ENCODE peak calls at places on chromosomes 5 and 9, in four cellular contexts. K is HS-27A, A is neural crest cell, O is Calu3. T is an unnamed sample.

GRCh38 chr9:82410306-82410705 is 421.7 kb downstream of the SPATA31D1 start:
- DNase-seq in K (no peak), A (no peak), O (peak; percentile 1), T (no peak)

GRCh38 chr9:15182003-15182695 is 124.9 kb downstream of the TTC39B start:
- DNase-seq in K (no peak), A (no peak), O (no peak), T (no peak)

GRCh38 chr9:72473474-72474241 is 47.8 kb upstream of the TMC1 start:
- DNase-seq in K (no peak), A (no peak), O (no peak), T (no peak)

GRCh38 chr5:77882670-77883257 is 106.6 kb upstream of the TBCA start:
- DNase-seq in K (no peak), A (no peak), O (no peak), T (no peak)

GRCh38 chr9:133762488-133763271 is 24.5 kb upstream of the SARDH start:
- DNase-seq in K (no peak), A (no peak), O (no peak), T (no peak)

GRCh38 chr5:55159763-55160492 is at the start of gene GPX8:
- DNase-seq in K (peak; percentile 56), A (peak; percentile 41), O (peak; percentile 41), T (peak; percentile 35)

GRCh38 chr5:18314192-18314778 is 680.0 kb downstream of the TAF11L14 start:
- DNase-seq in K (no peak), A (peak; percentile 12), O (peak; percentile 1), T (no peak)

GRCh38 chr5:150245111-150245789 is 44.3 kb downstream of the CAMK2A start:
- DNase-seq in K (no peak), A (peak; percentile 32), O (no peak), T (no peak)

GRCh38 chr9:116345817-116346216 is 192.2 kb downstream of the PAPPA start:
- DNase-seq in K (no peak), A (no peak), O (no peak), T (no peak)

GRCh38 chr5:89064054-89064453 is 181.1 kb upstream of the MEF2C start:
- DNase-seq in K (no peak), A (no peak), O (no peak), T (no peak)

GRCh38 chr5:176647870-176648466 is 684 bp downstream of the TSPAN17 start:
- DNase-seq in K (no peak), A (no peak), O (peak; percentile 80), T (peak; percentile 38)

GRCh38 chr9:19995619-19996018 is 206.8 kb upstream of the SLC24A2 start:
- DNase-seq in K (no peak), A (no peak), O (no peak), T (no peak)

GRCh38 chr5:138441221-138441620 is 2.4 kb downstream of the REEP2 start:
- DNase-seq in K (no peak), A (no peak), O (no peak), T (no peak)

GRCh38 chr5:159987031-159987674 is 21.8 kb upstream of the TTC1 start:
- DNase-seq in K (no peak), A (peak; percentile 61), O (peak; percentile 95), T (no peak)

GRCh38 chr5:96885518-96886338 is 9.4 kb downstream of the ERAP2 start:
- DNase-seq in K (no peak), A (no peak), O (no peak), T (no peak)

GRCh38 chr5:134649163-134649916 is 755 bp downstream of the SEC24A start:
- DNase-seq in K (no peak), A (no peak), O (no peak), T (no peak)

GRCh38 chr5:112604741-112605390 is 132.8 kb upstream of the APC start:
- DNase-seq in K (no peak), A (no peak), O (peak; percentile 42), T (no peak)

GRCh38 chr9:85339337-85339736 is 402.4 kb downstream of the AGTPBP1 start:
- DNase-seq in K (no peak), A (no peak), O (no peak), T (no peak)

GRCh38 chr9:6829027-6829426 is 71.3 kb downstream of the KDM4C start:
- DNase-seq in K (no peak), A (no peak), O (peak; percentile 2), T (no peak)

GRCh38 chr9:131046581-131047202 is 37.7 kb downstream of the LAMC3 start:
- DNase-seq in K (no peak), A (peak; percentile 78), O (peak; percentile 70), T (peak; percentile 32)

GRCh38 chr9:100555471-100555870 is 22.4 kb upstream of the CAVIN4 start:
- DNase-seq in K (no peak), A (no peak), O (no peak), T (no peak)

GRCh38 chr9:1018121-1018520 is 32.0 kb upstream of the DMRT2 start:
- DNase-seq in K (no peak), A (no peak), O (no peak), T (no peak)

GRCh38 chr5:138668451-138668850 is 84.8 kb upstream of the CTNNA1 start:
- DNase-seq in K (no peak), A (no peak), O (no peak), T (no peak)

GRCh38 chr5:139684881-139685749 is 37.0 kb downstream of the CXXC5 start:
- DNase-seq in K (no peak), A (no peak), O (no peak), T (no peak)

GRCh38 chr5:179311091-179311470 is 34.2 kb downstream of the ADAMTS2 start:
- DNase-seq in K (no peak), A (no peak), O (no peak), T (no peak)

GRCh38 chr5:97044057-97044456 is 98.4 kb downstream of the LIX1 start:
- DNase-seq in K (no peak), A (no peak), O (peak; percentile 39), T (no peak)

GRCh38 chr5:124742983-124743533 is 3.4 kb downstream of the ZNF608 start:
- DNase-seq in K (no peak), A (no peak), O (peak; percentile 81), T (no peak)

GRCh38 chr9:130497139-130497538 is 52.4 kb downstream of the ASS1 start:
- DNase-seq in K (no peak), A (no peak), O (no peak), T (no peak)

GRCh38 chr5:181118369-181118768 is 12.6 kb downstream of the OR2V1 start:
- DNase-seq in K (no peak), A (no peak), O (no peak), T (no peak)

GRCh38 chr5:85266692-85267091 is 882.0 kb upstream of the EDIL3 start:
- DNase-seq in K (no peak), A (no peak), O (no peak), T (no peak)

GRCh38 chr5:54861212-54861894 is 124.0 kb downstream of the ESM1 start:
- DNase-seq in K (no peak), A (no peak), O (no peak), T (no peak)

GRCh38 chr5:149759563-149759962 is 29.5 kb downstream of the PPARGC1B start:
- DNase-seq in K (no peak), A (no peak), O (no peak), T (no peak)

GRCh38 chr9:70873506-70873905 is 247.9 kb downstream of the TRPM3 start:
- DNase-seq in K (no peak), A (no peak), O (no peak), T (no peak)

GRCh38 chr9:134653259-134654009 is 11.8 kb downstream of the COL5A1 start:
- DNase-seq in K (no peak), A (no peak), O (no peak), T (no peak)

GRCh38 chr9:5832093-5832542 is 799 bp downstream of the ERMP1 start:
- DNase-seq in K (no peak), A (no peak), O (no peak), T (no peak)

GRCh38 chr5:168467755-168468280 is 18.5 kb upstream of the RARS1 start:
- DNase-seq in K (no peak), A (no peak), O (no peak), T (no peak)

GRCh38 chr9:36029765-36030528 is 6.8 kb upstream of the RECK start:
- DNase-seq in K (peak; percentile 88), A (no peak), O (no peak), T (no peak)

GRCh38 chr5:2920312-2920711 is 168.8 kb upstream of the IRX2 start:
- DNase-seq in K (no peak), A (no peak), O (no peak), T (no peak)

GRCh38 chr5:55236800-55237199 is 3.4 kb upstream of the CCNO start:
- DNase-seq in K (no peak), A (no peak), O (no peak), T (no peak)

GRCh38 chr5:84113246-84114118 is 271.2 kb downstream of the EDIL3 start:
- DNase-seq in K (no peak), A (no peak), O (peak; percentile 27), T (no peak)

T was measured in T1000.